ENCODE peak calls at places on chromosomes 11 and 22, in ten cellular contexts. H, Y, A, U, E, M, C, V, J and F are unnamed samples.

GRCh38 chr11:126702165-126702738 is 298.3 kb downstream of the KIRREL3 start:
- DNase-seq in E (no peak), Y (no peak), J (no peak), H (no peak), M (no peak), V (no peak), C (no peak), U (no peak), A (no peak), F (no peak)

GRCh38 chr11:15607361-15608036 is 492.8 kb downstream of the INSC start:
- DNase-seq in E (no peak), H (no peak), Y (no peak), U (no peak), A (no peak), M (no peak), J (no peak), C (no peak), V (no peak), F (no peak)

GRCh38 chr22:26457661-26458272 is 25.8 kb downstream of the HPS4 start:
- DNase-seq in M (no peak), Y (no peak), H (no peak), E (no peak), A (no peak), C (no peak), V (no peak), J (no peak), U (no peak), F (no peak)

GRCh38 chr11:45804806-45805304 is at the start of gene SLC35C1:
- DNase-seq in M (peak), C (peak), E (peak), A (peak), H (peak), U (peak), Y (peak), J (peak), V (peak), F (peak)

GRCh38 chr22:45651931-45652528 is 19.6 kb upstream of the ATXN10 start:
- DNase-seq in E (no peak), H (no peak), Y (no peak), J (no peak), A (no peak), C (no peak), U (no peak), V (no peak), M (no peak), F (no peak)

GRCh38 chr11:123069878-123070821 is 8.2 kb upstream of the HSPA8 start:
- DNase-seq in C (no peak), E (no peak), H (no peak), A (no peak), U (no peak), J (no peak), V (no peak), M (no peak), Y (no peak), F (peak)

GRCh38 chr11:77876045-77876444 is 55.1 kb downstream of the AAMDC start:
- DNase-seq in Y (no peak), M (no peak), J (no peak), H (no peak), C (no peak), A (no peak), V (no peak), E (no peak), U (no peak), F (no peak)

GRCh38 chr11:45771942-45772522 is 32.9 kb upstream of the SLC35C1 start:
- DNase-seq in C (peak), A (peak), Y (peak), J (peak), M (peak), U (peak), E (peak), H (peak), V (peak), F (peak)

GRCh38 chr11:78921517-78921916 is 346.9 kb upstream of the NARS2 start:
- DNase-seq in A (no peak), E (no peak), H (no peak), V (no peak), C (no peak), U (no peak), J (no peak), Y (no peak), M (no peak), F (no peak)

GRCh38 chr11:102225689-102226562 is 91.4 kb upstream of the BIRC3 start:
- DNase-seq in A (peak), U (no peak), V (peak), J (no peak), H (no peak), Y (no peak), E (no peak), C (peak), M (no peak), F (no peak)

GRCh38 chr11:112584674-112585073 is 324.0 kb upstream of the PLET1 start:
- DNase-seq in U (no peak), H (peak), Y (no peak), C (no peak), J (no peak), A (no peak), V (peak), M (no peak), E (no peak), F (no peak)

GRCh38 chr11:74615311-74615710 is 22.9 kb downstream of the POLD3 start:
- DNase-seq in U (no peak), V (no peak), E (no peak), Y (no peak), C (no peak), M (no peak), A (no peak), J (no peak), H (no peak), F (no peak)

GRCh38 chr11:125081098-125081798 is 18.1 kb downstream of the SLC37A2 start:
- DNase-seq in Y (no peak), C (no peak), J (no peak), A (no peak), H (no peak), V (no peak), E (no peak), U (no peak), M (no peak), F (no peak)

GRCh38 chr22:30802202-30803166 is 107.8 kb downstream of the OSBP2 start:
- DNase-seq in V (peak), M (peak), A (peak), U (peak), J (peak), H (peak), C (peak), E (peak), Y (peak), F (peak)

GRCh38 chr11:69986421-69987229 is 91.5 kb upstream of the ANO1 start:
- DNase-seq in A (no peak), H (no peak), E (no peak), M (no peak), U (no peak), C (no peak), J (no peak), V (no peak), Y (no peak), F (no peak)

GRCh38 chr11:119964136-119965025 is 173.5 kb downstream of the TRIM29 start:
- DNase-seq in J (no peak), E (no peak), C (no peak), A (no peak), Y (no peak), M (no peak), V (no peak), U (no peak), H (no peak), F (no peak)

GRCh38 chr11:35511666-35512065 is 13.8 kb downstream of the PAMR1 start:
- DNase-seq in E (no peak), U (no peak), M (no peak), C (no peak), V (peak), H (no peak), J (no peak), A (peak), Y (no peak), F (no peak)

GRCh38 chr11:76201056-76201455 is 5.2 kb downstream of the WNT11 start:
- DNase-seq in E (no peak), Y (no peak), M (no peak), J (no peak), H (no peak), C (no peak), A (no peak), U (no peak), V (no peak), F (no peak)

GRCh38 chr11:6855971-6856542 is 6.8 kb upstream of the OR10A2 start:
- DNase-seq in Y (no peak), U (no peak), E (no peak), A (no peak), C (peak), H (no peak), J (no peak), M (no peak), V (peak), F (peak)

GRCh38 chr11:104164028-104164520 is at the start of gene PDGFD:
- DNase-seq in V (peak), J (no peak), C (no peak), A (peak), Y (no peak), U (no peak), H (peak), M (no peak), E (peak), F (peak)

GRCh38 chr11:118277312-118277711 is 13.2 kb upstream of the MPZL2 start:
- DNase-seq in A (no peak), U (no peak), J (no peak), Y (no peak), C (no peak), H (no peak), V (peak), E (no peak), M (peak), F (no peak)

GRCh38 chr11:60241786-60242185 is 1.2 kb downstream of the MS4A4E start:
- DNase-seq in Y (no peak), H (no peak), E (no peak), J (no peak), C (no peak), M (no peak), U (no peak), A (no peak), V (no peak), F (no peak)

GRCh38 chr11:65827774-65828156 is 6.0 kb upstream of the SNX32 start:
- DNase-seq in H (no peak), E (no peak), C (no peak), M (no peak), J (no peak), A (no peak), V (peak), U (no peak), Y (no peak), F (no peak)

GRCh38 chr11:70354629-70355028 is 43.7 kb upstream of the CTTN start:
- DNase-seq in M (no peak), A (no peak), H (no peak), J (no peak), U (no peak), Y (no peak), V (no peak), C (no peak), E (no peak), F (no peak)

GRCh38 chr11:96990934-96991333 is 601.1 kb downstream of the JRKL start:
- DNase-seq in Y (no peak), E (no peak), M (no peak), V (no peak), U (no peak), A (no peak), H (no peak), J (no peak), C (no peak), F (peak)

GRCh38 chr22:48333323-48333763 is 1494.3 kb downstream of the BRD1 start:
- DNase-seq in A (no peak), U (no peak), H (no peak), V (no peak), J (no peak), M (no peak), E (no peak), Y (no peak), C (no peak), F (no peak)

GRCh38 chr11:3854977-3855807 is at the start of gene STIM1:
- DNase-seq in H (peak), Y (peak), V (peak), M (peak), E (peak), C (peak), U (peak), J (peak), A (peak), F (peak)

GRCh38 chr11:100585728-100586127 is 101.4 kb upstream of the ARHGAP42 start:
- DNase-seq in J (no peak), Y (no peak), H (no peak), A (no peak), C (no peak), U (no peak), V (no peak), M (no peak), E (no peak), F (no peak)

GRCh38 chr11:113249491-113249763 is 65.0 kb upstream of the TTC12 start:
- DNase-seq in E (no peak), C (no peak), U (no peak), V (peak), A (no peak), M (no peak), J (no peak), H (no peak), Y (no peak), F (no peak)